ENCODE peak calls at places on chromosomes 3 and 15, in eight cellular contexts. M is A549; J is upper lobe of right lung; W is stimulated activated CD8-positive, alpha-beta memory T cell treated with anti-CD3 and anti-CD28 coated beads, Interleukin-2, amount 100 ng/mL, for 48 hours; Q is hypothalamus; N is aorta; Z is GM23338; X is NCI-H1105. S is an unnamed sample.

GRCh38 chr15:91857772-91858171 is 4.3 kb downstream of the SLCO3A1 start:
- DNase-seq in M (no peak), J (no peak), W (no peak), Q (no peak), N (no peak), Z (no peak), X (no peak), S (peak)

GRCh38 chr3:162769559-162769958 is 1273.0 kb downstream of the OTOL1 start:
- DNase-seq in M (no peak), J (no peak), W (no peak), Q (no peak), N (no peak), Z (no peak), X (no peak), S (no peak)

GRCh38 chr3:188789201-188789600 is 382.6 kb upstream of the TPRG1 start:
- DNase-seq in M (no peak), J (no peak), W (no peak), Q (no peak), N (no peak), Z (no peak), X (no peak), S (no peak)

GRCh38 chr3:12541625-12542024 is 3.7 kb downstream of the MKRN2OS start:
- DNase-seq in M (no peak), J (no peak), W (no peak), Q (no peak), N (no peak), Z (peak), X (no peak), S (no peak)

GRCh38 chr15:65660927-65661326 is 39.2 kb downstream of the SLC24A1 start:
- DNase-seq in M (no peak), J (no peak), W (no peak), Q (no peak), N (no peak), Z (no peak), X (no peak), S (no peak)

GRCh38 chr3:27312044-27312668 is 57.0 kb downstream of the NEK10 start:
- DNase-seq in M (peak), J (no peak), W (no peak), Q (no peak), N (no peak), Z (peak), X (peak), S (peak)

GRCh38 chr15:28943146-28943545 is 57.4 kb downstream of the APBA2 start:
- DNase-seq in M (no peak), J (no peak), W (no peak), Q (no peak), N (peak), Z (no peak), X (no peak), S (no peak)

GRCh38 chr3:184993394-184993793 is 159.5 kb downstream of the C3orf70 start:
- DNase-seq in M (no peak), J (no peak), W (no peak), Q (no peak), N (no peak), Z (no peak), X (no peak), S (no peak)

GRCh38 chr3:62768896-62769295 is 106.3 kb downstream of the CADPS start:
- DNase-seq in M (no peak), J (no peak), W (no peak), Q (no peak), N (no peak), Z (no peak), X (no peak), S (no peak)

GRCh38 chr3:123284399-123285010 is 82.8 kb downstream of the SEC22A start:
- DNase-seq in M (no peak), J (no peak), W (no peak), Q (no peak), N (no peak), Z (no peak), X (no peak), S (no peak)

GRCh38 chr15:57356636-57357035 is 19.7 kb upstream of the CGNL1 start:
- DNase-seq in M (no peak), J (no peak), W (no peak), Q (no peak), N (no peak), Z (peak), X (no peak), S (no peak)

GRCh38 chr15:51726302-51727073 is 11.0 kb downstream of the LYSMD2 start:
- DNase-seq in M (peak), J (no peak), W (no peak), Q (no peak), N (no peak), Z (peak), X (no peak), S (no peak)

GRCh38 chr15:83092309-83092976 is 15.0 kb upstream of the TM6SF1 start:
- DNase-seq in M (no peak), J (no peak), W (no peak), Q (no peak), N (no peak), Z (no peak), X (no peak), S (no peak)

GRCh38 chr15:64864080-64864479 is 22.4 kb downstream of the PLEKHO2 start:
- DNase-seq in M (no peak), J (no peak), W (no peak), Q (no peak), N (no peak), Z (no peak), X (no peak), S (no peak)

GRCh38 chr3:156353535-156353934 is 201.4 kb downstream of the SSR3 start:
- DNase-seq in M (no peak), J (no peak), W (no peak), Q (no peak), N (peak), Z (no peak), X (no peak), S (no peak)

GRCh38 chr3:184506579-184506978 is 55.0 kb upstream of the EPHB3 start:
- DNase-seq in M (no peak), J (no peak), W (no peak), Q (no peak), N (no peak), Z (no peak), X (no peak), S (no peak)

GRCh38 chr15:81339321-81339720 is 15.4 kb upstream of the STARD5 start:
- DNase-seq in M (no peak), J (no peak), W (no peak), Q (no peak), N (no peak), Z (no peak), X (no peak), S (no peak)

GRCh38 chr3:177448987-177449975 is 252.0 kb upstream of the TBL1XR1 start:
- DNase-seq in M (no peak), J (peak), W (no peak), Q (no peak), N (no peak), Z (no peak), X (no peak), S (peak)

GRCh38 chr3:188169826-188170455 is 16.0 kb downstream of the LPP start:
- DNase-seq in M (no peak), J (no peak), W (no peak), Q (no peak), N (peak), Z (no peak), X (no peak), S (no peak)

GRCh38 chr3:38541800-38542199 is 45.7 kb downstream of the EXOG start:
- DNase-seq in M (no peak), J (no peak), W (no peak), Q (no peak), N (no peak), Z (no peak), X (no peak), S (no peak)

GRCh38 chr3:64290864-64291263 is 65.6 kb upstream of the PRICKLE2 start:
- DNase-seq in M (no peak), J (no peak), W (no peak), Q (no peak), N (no peak), Z (no peak), X (no peak), S (no peak)

GRCh38 chr15:34753236-34753894 is 1.4 kb downstream of the GJD2 start:
- DNase-seq in M (no peak), J (no peak), W (no peak), Q (no peak), N (peak), Z (peak), X (no peak), S (no peak)

GRCh38 chr3:139111392-139112229 is 66.9 kb upstream of the PRR23C start:
- DNase-seq in M (peak), J (peak), W (peak), Q (peak), N (peak), Z (peak), X (peak), S (peak)

GRCh38 chr3:11385908-11386307 is 113.7 kb downstream of the ATG7 start:
- DNase-seq in M (no peak), J (no peak), W (no peak), Q (no peak), N (peak), Z (peak), X (no peak), S (no peak)

GRCh38 chr3:31364711-31365110 is 168.0 kb upstream of the STT3B start:
- DNase-seq in M (no peak), J (no peak), W (no peak), Q (no peak), N (no peak), Z (no peak), X (no peak), S (no peak)

GRCh38 chr3:117356296-117356695 is 646.7 kb downstream of the TUSC7 start:
- DNase-seq in M (no peak), J (no peak), W (no peak), Q (no peak), N (no peak), Z (peak), X (peak), S (no peak)

GRCh38 chr15:100680726-100681125 is 78.3 kb downstream of the ASB7 start:
- DNase-seq in M (no peak), J (peak), W (no peak), Q (no peak), N (peak), Z (no peak), X (no peak), S (no peak)

GRCh38 chr3:182682263-182683229 is 110.8 kb upstream of the ATP11B start:
- DNase-seq in M (peak), J (peak), W (peak), Q (peak), N (peak), Z (peak), X (peak), S (peak)

GRCh38 chr3:134369861-134370596 is 4.2 kb downstream of the AMOTL2 start:
- DNase-seq in M (no peak), J (peak), W (no peak), Q (no peak), N (peak), Z (no peak), X (no peak), S (no peak)

GRCh38 chr15:62067448-62068044 is 769 bp downstream of the C2CD4A start:
- DNase-seq in M (no peak), J (peak), W (no peak), Q (no peak), N (peak), Z (peak), X (peak), S (no peak)

GRCh38 chr15:59116141-59116540 is 11.2 kb downstream of the CCNB2 start:
- DNase-seq in M (no peak), J (no peak), W (no peak), Q (no peak), N (no peak), Z (no peak), X (no peak), S (no peak)

GRCh38 chr3:50238549-50239026 is 2.6 kb downstream of the GNAI2 start:
- DNase-seq in M (no peak), J (peak), W (no peak), Q (no peak), N (peak), Z (no peak), X (no peak), S (no peak)

GRCh38 chr3:31404871-31405270 is 127.9 kb upstream of the STT3B start:
- DNase-seq in M (no peak), J (no peak), W (no peak), Q (no peak), N (no peak), Z (no peak), X (no peak), S (no peak)

GRCh38 chr3:160756907-160757623 is 1.0 kb downstream of the PPM1L start:
- DNase-seq in M (no peak), J (peak), W (no peak), Q (no peak), N (peak), Z (peak), X (no peak), S (no peak)

GRCh38 chr15:62848631-62849050 is 193.9 kb upstream of the TPM1 start:
- DNase-seq in M (no peak), J (no peak), W (no peak), Q (no peak), N (no peak), Z (no peak), X (no peak), S (no peak)